ENCODE peak calls at places on chromosomes 2 and 18, in eight cellular contexts. N, X, R, V, S, P, Q and O are unnamed samples.

GRCh38 chr2:196939381-196939780 is 12.9 kb upstream of the PGAP1 start:
- DNase-seq in S (no peak), N (no peak), R (no peak), Q (peak; percentile 71), V (no peak), P (no peak), X (no peak), O (peak; percentile 67)

GRCh38 chr18:50790956-50791355 is 28.9 kb downstream of the MRO start:
- DNase-seq in N (no peak), S (no peak), V (no peak), P (no peak), R (no peak), Q (no peak), X (no peak), O (no peak)

GRCh38 chr2:190674966-190675650 is 26.2 kb downstream of the NAB1 start:
- DNase-seq in R (no peak), V (peak; percentile 64), P (no peak), X (no peak), S (no peak), Q (no peak), N (no peak), O (no peak)

GRCh38 chr2:235594964-235595363 is 101.1 kb downstream of the AGAP1 start:
- DNase-seq in Q (no peak), X (no peak), V (no peak), S (no peak), R (no peak), N (no peak), P (no peak), O (no peak)

GRCh38 chr2:25043241-25043867 is 1.5 kb downstream of the EFR3B start:
- DNase-seq in R (no peak), Q (peak; percentile 69), N (peak; percentile 55), P (peak; percentile 61), S (no peak), V (no peak), X (peak; percentile 48), O (peak; percentile 95)

GRCh38 chr2:59276033-59276432 is 1034.9 kb upstream of the FANCL start:
- DNase-seq in V (no peak), S (no peak), Q (no peak), X (no peak), P (no peak), N (peak; percentile 62), R (no peak), O (no peak)

GRCh38 chr2:188327518-188328205 is 36.0 kb downstream of the GULP1 start:
- DNase-seq in R (no peak), P (no peak), N (no peak), S (no peak), V (no peak), X (no peak), Q (no peak), O (no peak)

GRCh38 chr18:51430538-51430937 is 233.1 kb upstream of the MEX3C start:
- DNase-seq in N (no peak), V (no peak), P (peak; percentile 16), R (no peak), Q (no peak), X (no peak), S (no peak), O (no peak)

GRCh38 chr18:34957864-34958259 is 83.4 kb upstream of the MAPRE2 start:
- DNase-seq in P (no peak), X (no peak), Q (no peak), V (no peak), R (no peak), S (no peak), N (no peak), O (no peak)

GRCh38 chr2:108271691-108272253 is 16.9 kb upstream of the SULT1C2 start:
- DNase-seq in P (no peak), N (no peak), R (no peak), V (no peak), S (no peak), X (no peak), Q (peak; percentile 86), O (peak; percentile 79)

GRCh38 chr2:207743514-207743913 is 26.2 kb downstream of the FZD5 start:
- DNase-seq in N (no peak), R (no peak), P (no peak), S (no peak), Q (no peak), X (no peak), V (no peak), O (no peak)

GRCh38 chr2:189204322-189204941 is 24.9 kb upstream of the COL5A2 start:
- DNase-seq in S (no peak), X (no peak), Q (peak; percentile 49), V (peak; percentile 9), P (no peak), N (no peak), R (peak; percentile 22), O (peak; percentile 74)

GRCh38 chr2:199136681-199137080 is 321.1 kb downstream of the SATB2 start:
- DNase-seq in X (no peak), Q (peak; percentile 68), R (no peak), S (no peak), P (peak; percentile 48), N (no peak), V (no peak), O (peak; percentile 84)

GRCh38 chr18:7616661-7617060 is 49.5 kb downstream of the PTPRM start:
- DNase-seq in N (no peak), R (no peak), S (no peak), Q (no peak), V (no peak), P (no peak), X (peak; percentile 19), O (peak; percentile 57)

GRCh38 chr2:192029089-192029488 is 165.6 kb downstream of the TMEFF2 start:
- DNase-seq in R (peak; percentile 63), S (peak; percentile 5), V (no peak), Q (peak; percentile 48), X (no peak), N (peak; percentile 87), P (peak; percentile 16), O (peak; percentile 26)

GRCh38 chr2:120398961-120399888 is 53.3 kb downstream of the INHBB start:
- DNase-seq in P (peak; percentile 34), Q (peak; percentile 98), X (no peak), N (no peak), S (no peak), V (no peak), R (peak; percentile 41), O (no peak)

GRCh38 chr2:36277146-36277808 is 78.3 kb upstream of the CRIM1 start:
- DNase-seq in X (no peak), R (peak; percentile 12), N (no peak), S (no peak), P (no peak), Q (peak; percentile 90), V (no peak), O (peak; percentile 85)

GRCh38 chr2:16332681-16333519 is 332.7 kb downstream of the CYRIA start:
- DNase-seq in S (no peak), X (no peak), V (no peak), Q (no peak), N (no peak), P (no peak), R (no peak), O (no peak)

GRCh38 chr18:78239090-78239457 is 740.5 kb upstream of the SALL3 start:
- DNase-seq in X (no peak), N (no peak), Q (no peak), R (no peak), V (no peak), P (no peak), S (no peak), O (no peak)

GRCh38 chr2:202090530-202090929 is 17.5 kb downstream of the KIAA2012 start:
- DNase-seq in X (peak; percentile 82), Q (no peak), P (no peak), S (no peak), V (no peak), N (no peak), R (no peak), O (no peak)

DNA sequence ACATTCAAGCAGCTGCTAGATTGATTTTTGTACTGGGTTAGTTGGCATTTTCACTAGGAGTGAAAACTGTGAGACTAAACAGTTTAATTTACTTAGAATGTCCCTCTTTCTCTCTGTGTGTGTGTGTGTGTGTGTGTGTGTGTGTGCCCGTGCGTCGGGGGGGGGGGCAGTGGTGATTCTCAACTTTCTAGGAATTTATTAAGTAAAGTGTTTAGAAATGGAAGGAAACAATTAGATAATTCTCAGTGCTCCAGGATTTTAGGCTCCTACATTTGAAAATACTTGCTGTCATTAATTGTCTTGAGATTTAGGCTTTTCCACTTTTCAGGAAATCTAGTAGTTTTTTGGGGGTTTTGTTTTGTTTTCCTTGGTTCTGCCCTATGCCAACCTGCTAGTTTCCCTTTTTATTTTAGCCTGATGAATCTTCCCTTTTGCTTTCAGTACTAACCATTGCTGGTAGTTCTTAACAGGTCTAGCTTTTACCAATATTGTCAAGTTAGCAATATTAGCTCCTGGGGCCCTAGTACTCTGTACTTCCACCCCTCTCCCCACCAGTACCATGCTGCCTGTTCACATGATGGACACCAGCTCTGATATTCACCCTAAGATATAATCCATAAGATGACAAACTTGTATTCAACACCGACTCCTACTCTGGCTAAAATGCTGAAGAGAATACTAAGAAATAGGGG is 4.9 kb downstream of the EPAS1 start:
- DNase-seq in R (no peak), Q (no peak), V (no peak), S (no peak), X (no peak), P (no peak), N (no peak), O (no peak)
- H3K9me2 ChIP-seq in R (no peaks in the 10 kb centered on the region), Q (no peaks in the 10 kb centered on the region), V (no peaks in the 10 kb centered on the region), S (no peaks in the 10 kb centered on the region), X (no peaks in the 10 kb centered on the region), P (no peaks in the 10 kb centered on the region), N (peaks cover 6% of the 10 kb centered on the region), O (no peaks in the 10 kb centered on the region)

GRCh38 chr2:8332646-8333045 is 349.2 kb upstream of the ID2 start:
- DNase-seq in Q (no peak), S (no peak), N (no peak), P (no peak), R (no peak), V (no peak), X (no peak), O (no peak)
- H3K9me2 ChIP-seq in Q (no peaks in the 10 kb centered on the region), S (no peaks in the 10 kb centered on the region), N (no peaks in the 10 kb centered on the region), P (no peaks in the 10 kb centered on the region), R (no peaks in the 10 kb centered on the region), V (no peaks in the 10 kb centered on the region), X (no peaks in the 10 kb centered on the region), O (no peaks in the 10 kb centered on the region)

GRCh38 chr2:98825404-98825803 is 94.5 kb upstream of the MGAT4A start:
- DNase-seq in P (no peak), S (no peak), N (no peak), Q (no peak), V (no peak), R (no peak), X (no peak), O (no peak)
- H3K9me2 ChIP-seq in P (no peaks in the 10 kb centered on the region), S (no peaks in the 10 kb centered on the region), N (no peaks in the 10 kb centered on the region), Q (no peaks in the 10 kb centered on the region), V (no peaks in the 10 kb centered on the region), R (no peaks in the 10 kb centered on the region), X (no peaks in the 10 kb centered on the region), O (no peaks in the 10 kb centered on the region)

GRCh38 chr2:231679131-231679530 is 29.2 kb upstream of the PTMA start:
- DNase-seq in P (no peak), V (no peak), Q (no peak), X (no peak), N (no peak), R (no peak), S (no peak), O (no peak)

GRCh38 chr2:231680284-231680991 is 27.9 kb upstream of the PTMA start:
- DNase-seq in S (no peak), X (no peak), P (peak; percentile 80), N (peak; percentile 91), R (no peak), V (no peak), Q (peak; percentile 44), O (peak; percentile 50)

GRCh38 chr2:231679906-231680283 is 28.4 kb upstream of the PTMA start:
- DNase-seq in X (no peak), S (no peak), R (no peak), V (no peak), N (no peak), P (no peak), Q (no peak), O (no peak)

GRCh38 chr2:231676243-231676642 is 32.1 kb upstream of the PTMA start:
- DNase-seq in P (no peak), Q (no peak), R (no peak), V (no peak), X (no peak), N (no peak), S (peak; percentile 84), O (no peak)

GRCh38 chr2:231677632-231678104 is 30.7 kb upstream of the PTMA start:
- DNase-seq in V (peak; percentile 80), Q (peak; percentile 91), N (peak; percentile 94), S (peak; percentile 91), X (peak; percentile 80), R (peak; percentile 73), P (peak; percentile 91), O (peak; percentile 85)
- H3K9me2 ChIP-seq in V (no peaks in the 10 kb centered on the region), Q (no peaks in the 10 kb centered on the region), N (no peaks in the 10 kb centered on the region), S (no peaks in the 10 kb centered on the region), X (no peaks in the 10 kb centered on the region), R (no peaks in the 10 kb centered on the region), P (no peaks in the 10 kb centered on the region), O (no peaks in the 10 kb centered on the region)